ENCODE peak calls at places on chromosomes 12 and 14, in six cellular contexts. E is CD8-positive, alpha-beta T cell; G is substantia nigra; N is GM23248; S is suprapubic skin; M is CD8-positive, alpha-beta memory T cell. Y is an unnamed sample.

GRCh38 chr12:119666900-119667576 is 895 bp upstream of the PRKAB1 start:
- DNase-seq in E (no peak), M (no peak), N (no peak), G (no peak), S (no peak), Y (no peak)

GRCh38 chr12:112005419-112006395 is 7.3 kb downstream of the TMEM116 start:
- DNase-seq in M (no peak), G (no peak), N (peak; percentile 49), S (no peak), E (no peak), Y (no peak)

GRCh38 chr12:76544601-76545261 is 14.8 kb downstream of the OSBPL8 start:
- DNase-seq in G (no peak), E (no peak), N (no peak), M (no peak), S (no peak), Y (no peak)

GRCh38 chr12:57175428-57176138 is 28.2 kb upstream of the LRP1-AS start:
- DNase-seq in S (peak; percentile 93), M (peak; percentile 12), E (peak; percentile 37), N (peak; percentile 87), G (peak; percentile 71), Y (peak; percentile 40)

GRCh38 chr14:50792634-50793068 is 38.3 kb downstream of the NIN start:
- DNase-seq in S (no peak), N (no peak), E (no peak), M (no peak), G (no peak), Y (no peak)

GRCh38 chr14:96184737-96185136 is 19.9 kb upstream of the BDKRB2 start:
- DNase-seq in G (no peak), S (no peak), N (peak; percentile 38), M (no peak), E (no peak), Y (no peak)

GRCh38 chr12:47155457-47156166 is 75.9 kb upstream of the AMIGO2 start:
- DNase-seq in N (peak; percentile 41), M (no peak), S (no peak), E (no peak), G (no peak), Y (no peak)

GRCh38 chr14:50001999-50002925 is 109.4 kb downstream of the ARF6 start:
- DNase-seq in N (no peak), M (peak; percentile 62), G (no peak), E (peak; percentile 84), S (no peak), Y (peak; percentile 56)

GRCh38 chr12:5390174-5390799 is 41.6 kb upstream of the NTF3 start:
- DNase-seq in N (peak; percentile 8), M (no peak), S (no peak), E (no peak), G (no peak), Y (no peak)

GRCh38 chr12:98516184-98516873 is 939 bp downstream of the TMPO start:
- DNase-seq in N (peak; percentile 94), M (peak; percentile 74), G (peak; percentile 58), S (no peak), E (peak; percentile 89), Y (peak; percentile 78)

GRCh38 chr12:114274131-114274530 is 131.8 kb downstream of the TBX5 start:
- DNase-seq in N (no peak), S (no peak), M (no peak), E (no peak), G (no peak), Y (no peak)
- H3K27ac ChIP-seq in N (no peak overlapping the region), S (no peak overlapping the region), M (no peak overlapping the region), E (no peak overlapping the region), G (no peak overlapping the region), Y (no peak overlapping the region)

DNA sequence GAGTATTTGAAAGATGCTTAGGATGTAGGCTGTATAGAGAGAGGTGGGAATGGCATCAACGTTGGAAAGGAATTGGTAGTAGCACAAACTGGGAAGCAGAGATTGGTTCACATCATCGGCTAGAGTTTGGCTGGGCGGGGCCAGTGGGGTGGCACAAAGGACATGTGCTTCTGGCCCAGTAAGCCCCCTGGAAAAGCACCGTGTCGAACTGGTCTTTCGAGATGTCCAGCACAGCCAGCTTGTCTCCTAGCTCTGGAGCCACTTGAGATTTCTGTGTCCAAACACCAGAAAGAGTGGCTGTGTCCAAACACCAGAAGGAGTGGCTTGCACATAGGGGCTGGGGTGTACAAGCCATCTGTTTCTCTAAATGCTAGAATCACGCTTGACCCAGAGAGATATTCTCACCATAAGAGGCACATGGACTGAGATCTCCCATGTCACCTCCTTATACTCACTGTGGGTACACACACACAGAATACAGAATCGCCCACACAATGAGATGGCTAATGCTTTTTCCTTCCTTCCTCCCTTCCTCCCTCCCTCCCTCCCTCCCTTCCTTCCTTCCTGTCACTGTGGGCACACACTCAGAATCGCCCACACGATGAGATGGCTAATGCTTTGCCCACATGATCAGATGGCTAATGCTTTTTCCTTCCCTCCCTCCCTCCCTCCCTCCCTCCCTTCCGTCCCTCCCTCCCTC is 41.8 kb upstream of the KCNK13 start:
- DNase-seq in S (no peak), E (no peak), G (no peak), N (peak; percentile 9), M (no peak), Y (no peak)
- H3K27ac ChIP-seq in S (no peak overlapping the region), E (no peak overlapping the region), G (peak overlapping the region; percentile 43), N (no peak overlapping the region), M (no peak overlapping the region), Y (no peak overlapping the region)

GRCh38 chr14:35343709-35344474 is 51.7 kb downstream of the PSMA6 start:
- DNase-seq in E (no peak), N (no peak), S (no peak), G (no peak), M (no peak), Y (no peak)
- H3K27ac ChIP-seq in E (no peak overlapping the region), N (no peak overlapping the region), S (no peak overlapping the region), G (no peak overlapping the region), M (no peak overlapping the region), Y (no peak overlapping the region)

GRCh38 chr14:44528180-44528579 is 21.1 kb upstream of the FSCB start:
- DNase-seq in S (no peak), N (no peak), E (no peak), G (no peak), M (no peak), Y (no peak)
- H3K27ac ChIP-seq in S (no peak overlapping the region), N (no peak overlapping the region), E (no peak overlapping the region), G (no peak overlapping the region), M (no peak overlapping the region), Y (no peak overlapping the region)

DNA sequence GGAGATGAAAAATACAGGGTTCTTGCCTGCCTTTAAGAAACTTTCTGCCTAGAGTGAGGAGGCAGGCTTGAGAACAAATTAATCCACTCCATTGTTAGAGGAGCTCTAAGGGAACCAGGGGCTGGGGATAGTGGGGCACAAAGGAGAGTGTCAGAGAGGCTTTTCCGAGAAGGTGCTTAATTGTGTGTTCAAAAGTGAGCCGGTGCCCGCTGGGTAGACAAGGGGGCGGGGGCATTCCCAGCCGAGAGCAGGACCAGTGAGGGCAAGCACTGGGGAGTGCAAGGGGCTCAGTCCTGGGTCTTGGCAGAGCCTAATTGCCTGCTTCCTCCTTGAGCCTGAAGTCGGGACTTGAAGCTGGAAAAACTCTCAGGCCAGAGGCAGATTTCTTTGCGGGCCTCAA is 377.4 kb downstream of the ETNK1 start:
- DNase-seq in M (no peak), N (no peak), S (no peak), E (no peak), G (no peak), Y (no peak)
- H3K27ac ChIP-seq in M (no peak overlapping the region), N (no peak overlapping the region), S (no peak overlapping the region), E (no peak overlapping the region), G (no peak overlapping the region), Y (no peak overlapping the region)

GRCh38 chr12:58416211-58416610 is 474.8 kb downstream of the ATP23 start:
- DNase-seq in M (no peak), E (no peak), N (peak; percentile 85), S (no peak), G (no peak), Y (no peak)

GRCh38 chr12:58421990-58422389 is 480.6 kb downstream of the ATP23 start:
- DNase-seq in S (no peak), E (no peak), G (no peak), M (no peak), N (no peak), Y (no peak)

GRCh38 chr12:58420496-58420895 is 479.1 kb downstream of the ATP23 start:
- DNase-seq in N (peak; percentile 79), G (no peak), M (no peak), S (no peak), E (no peak), Y (no peak)

GRCh38 chr12:58419182-58419760 is 477.9 kb downstream of the ATP23 start:
- DNase-seq in N (no peak), M (no peak), S (no peak), E (no peak), G (no peak), Y (no peak)

DNA sequence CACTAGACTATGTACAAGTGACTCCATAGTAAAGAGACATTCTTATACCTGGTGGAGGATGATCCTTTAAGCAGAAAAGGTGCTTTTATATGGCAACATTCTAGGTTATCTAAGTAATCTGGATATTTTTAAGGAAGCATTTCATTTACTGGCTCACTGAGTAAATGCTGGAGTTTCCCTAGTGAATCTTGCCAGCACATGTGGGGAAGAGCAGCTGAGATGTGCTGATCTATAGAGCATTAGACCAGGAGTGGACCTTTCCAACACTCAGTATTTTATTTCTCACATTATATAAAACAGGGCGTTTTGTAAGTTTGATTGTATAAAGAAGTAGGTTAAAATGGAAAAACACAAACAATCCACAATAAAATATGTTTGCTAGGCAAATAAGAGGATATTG is 478.5 kb downstream of the ATP23 start:
- DNase-seq in G (no peak), E (no peak), M (no peak), S (no peak), N (peak; percentile 55), Y (no peak)
- H3K27ac ChIP-seq in G (no peak overlapping the region), E (no peak overlapping the region), M (no peak overlapping the region), S (peak overlapping the region; percentile 43), N (peak overlapping the region; percentile 78), Y (no peak overlapping the region)

GRCh38 chr12:109893250-109893995 is 6.7 kb upstream of the TCHP start:
- DNase-seq in E (no peak), N (no peak), S (no peak), G (no peak), M (no peak), Y (no peak)
- H3K27ac ChIP-seq in E (no peak overlapping the region), N (no peak overlapping the region), S (peak overlapping the region; percentile 29), G (no peak overlapping the region), M (no peak overlapping the region), Y (no peak overlapping the region)

Y was measured in naive thymus-derived CD4-positive, alpha-beta T cell.